ENCODE peak calls at places on chromosomes 3 and 15, in eight cellular contexts. W, X, L, O, N, I, E and Z are unnamed samples.

GRCh38 chr3:173221010-173221409 is 80.0 kb upstream of the SPATA16 start:
- DNase-seq in W (no peak), X (no peak), L (no peak), O (no peak), N (peak; percentile 6), I (no peak), E (no peak), Z (no peak)

GRCh38 chr3:185729335-185729715 is 95.5 kb downstream of the IGF2BP2 start:
- DNase-seq in W (no peak), X (no peak), L (no peak), O (no peak), N (peak; percentile 90), I (no peak), E (no peak), Z (no peak)

GRCh38 chr3:44915702-44916438 is 41.5 kb downstream of the TGM4 start:
- DNase-seq in W (no peak), X (no peak), L (no peak), O (no peak), N (peak; percentile 53), I (no peak), E (no peak), Z (no peak)

GRCh38 chr15:51726302-51727073 is 11.0 kb downstream of the LYSMD2 start:
- DNase-seq in W (peak; percentile 46), X (no peak), L (no peak), O (no peak), N (peak; percentile 85), I (peak; percentile 91), E (peak; percentile 68), Z (peak; percentile 38)

GRCh38 chr15:83346342-83346741 is 61.9 kb upstream of the BNC1 start:
- DNase-seq in W (no peak), X (no peak), L (no peak), O (no peak), N (no peak), I (no peak), E (no peak), Z (no peak)

GRCh38 chr3:13688824-13689223 is 139.9 kb downstream of the FBLN2 start:
- DNase-seq in W (no peak), X (no peak), L (no peak), O (no peak), N (no peak), I (no peak), E (no peak), Z (no peak)

GRCh38 chr3:66138336-66139234 is 82.2 kb upstream of the SLC25A26 start:
- DNase-seq in W (no peak), X (no peak), L (peak; percentile 61), O (peak; percentile 69), N (peak; percentile 83), I (peak; percentile 27), E (no peak), Z (peak; percentile 38)

GRCh38 chr3:127114337-127115070 is 78.4 kb upstream of the PRR23E start:
- DNase-seq in W (no peak), X (no peak), L (no peak), O (no peak), N (no peak), I (no peak), E (no peak), Z (no peak)

GRCh38 chr3:177640319-177640997 is 443.2 kb upstream of the TBL1XR1 start:
- DNase-seq in W (no peak), X (no peak), L (no peak), O (no peak), N (no peak), I (no peak), E (no peak), Z (no peak)

GRCh38 chr15:72690938-72691337 is 4.9 kb downstream of the BBS4 start:
- DNase-seq in W (no peak), X (no peak), L (no peak), O (no peak), N (no peak), I (no peak), E (no peak), Z (no peak)

GRCh38 chr3:129576514-129577345 is 29.7 kb downstream of the PLXND1 start:
- DNase-seq in W (no peak), X (no peak), L (peak; percentile 45), O (peak; percentile 53), N (no peak), I (no peak), E (no peak), Z (peak; percentile 75)

GRCh38 chr3:102979682-102980378 is 545.0 kb downstream of the ZPLD1 start:
- DNase-seq in W (peak; percentile 88), X (no peak), L (peak; percentile 72), O (peak; percentile 57), N (peak; percentile 86), I (peak; percentile 80), E (peak; percentile 74), Z (peak; percentile 39)

GRCh38 chr3:179227349-179227748 is 23.6 kb downstream of the KCNMB3 start:
- DNase-seq in W (peak; percentile 3), X (no peak), L (no peak), O (no peak), N (peak; percentile 30), I (no peak), E (no peak), Z (no peak)

GRCh38 chr3:157167371-157167770 is 7.4 kb upstream of the CCNL1 start:
- DNase-seq in W (no peak), X (no peak), L (no peak), O (no peak), N (no peak), I (no peak), E (no peak), Z (no peak)

GRCh38 chr3:157127831-157128767 is 31.8 kb downstream of the CCNL1 start:
- DNase-seq in W (peak; percentile 80), X (peak; percentile 77), L (peak; percentile 65), O (peak; percentile 63), N (peak; percentile 93), I (peak; percentile 79), E (peak; percentile 27), Z (no peak)

GRCh38 chr15:63942486-63943365 is 103.6 kb downstream of the DAPK2 start:
- DNase-seq in W (no peak), X (no peak), L (no peak), O (no peak), N (no peak), I (no peak), E (no peak), Z (no peak)

GRCh38 chr15:51199541-51199940 is 104.8 kb upstream of the TNFAIP8L3 start:
- DNase-seq in W (no peak), X (no peak), L (no peak), O (no peak), N (no peak), I (no peak), E (no peak), Z (no peak)

GRCh38 chr3:11074007-11074406 is 80.3 kb upstream of the HRH1 start:
- DNase-seq in W (no peak), X (no peak), L (no peak), O (no peak), N (no peak), I (no peak), E (no peak), Z (no peak)

GRCh38 chr15:85045615-85046014 is 64.0 kb downstream of the PDE8A start:
- DNase-seq in W (no peak), X (no peak), L (no peak), O (no peak), N (no peak), I (no peak), E (no peak), Z (no peak)

GRCh38 chr3:25592510-25592968 is 72.2 kb downstream of the TOP2B start:
- DNase-seq in W (peak; percentile 65), X (no peak), L (no peak), O (no peak), N (peak; percentile 97), I (peak; percentile 68), E (no peak), Z (no peak)

GRCh38 chr3:164459526-164460151 is 618.7 kb downstream of the SI start:
- DNase-seq in W (no peak), X (no peak), L (no peak), O (no peak), N (peak; percentile 55), I (no peak), E (no peak), Z (no peak)

GRCh38 chr3:56787784-56788256 is 13.9 kb downstream of the ARHGEF3 start:
- DNase-seq in W (no peak), X (no peak), L (no peak), O (no peak), N (no peak), I (no peak), E (no peak), Z (no peak)

GRCh38 chr15:91919014-91919534 is 65.6 kb downstream of the SLCO3A1 start:
- DNase-seq in W (no peak), X (no peak), L (no peak), O (no peak), N (no peak), I (no peak), E (no peak), Z (no peak)
- TF ChIP-seq CTCF in W (no peak), X (no peak), L (no peak), O (no peak), N (no peak), I (no peak), E (no peak), Z (no peak)

GRCh38 chr3:194003128-194004057 is 132.6 kb upstream of the HES1 start:
- DNase-seq in W (peak; percentile 58), X (peak; percentile 95), L (peak; percentile 83), O (peak; percentile 91), N (peak; percentile 98), I (peak; percentile 94), E (peak; percentile 47), Z (peak; percentile 46)
- H3K4me3 ChIP-seq in W (peak overlapping the region; percentile 56), X (peak overlapping the region; percentile 32), L (no peak overlapping the region), O (peak overlapping the region; percentile 31), N (peak overlapping the region; percentile 40), I (no peak overlapping the region), E (peak overlapping the region; percentile 47), Z (peak overlapping the region; percentile 28)

GRCh38 chr3:143120716-143121239 is 1.2 kb downstream of the CHST2 start:
- DNase-seq in W (no peak), X (peak; percentile 68), L (peak; percentile 12), O (peak; percentile 22), N (peak; percentile 65), I (no peak), E (no peak), Z (no peak)
- TF ChIP-seq CTCF in W (no peak), X (no peak), L (no peak), O (no peak), N (peak; percentile 15), I (no peak), E (no peak), Z (peak; percentile 28)

GRCh38 chr15:67825880-67826716 is 789 bp downstream of the SKOR1 start:
- DNase-seq in W (no peak), X (no peak), L (no peak), O (no peak), N (no peak), I (no peak), E (no peak), Z (no peak)
- H3K4me3 ChIP-seq in W (no peak overlapping the region), X (no peak overlapping the region), L (no peak overlapping the region), O (no peak overlapping the region), N (no peak overlapping the region), I (no peak overlapping the region), E (no peak overlapping the region), Z (no peak overlapping the region)